ENCODE peak calls at places on chromosomes 1 and 21, in seven cellular contexts. T is neural progenitor cell, M is mammary epithelial cell, L is GM23248, Y is PC-3, U is MM.1S, F is K562. C is an unnamed sample.

GRCh38 chr1:59014827-59015226 is 231.0 kb upstream of the JUN start:
- DNase-seq in U (no peak), T (no peak), Y (no peak), L (no peak), F (no peak), M (no peak), C (no peak)

GRCh38 chr1:10378071-10378841 is 20.6 kb upstream of the PGD start:
- DNase-seq in Y (peak; percentile 80), L (peak; percentile 30), U (no peak), F (peak; percentile 62), M (peak; percentile 14), T (no peak), C (no peak)

GRCh38 chr1:119743308-119743707 is 25.4 kb downstream of the HMGCS2 start:
- DNase-seq in F (no peak), T (no peak), U (no peak), M (no peak), Y (no peak), L (no peak), C (no peak)

GRCh38 chr1:162319510-162320160 is 57.0 kb downstream of the SPATA46 start:
- DNase-seq in L (peak; percentile 71), M (peak; percentile 74), U (no peak), F (no peak), Y (peak; percentile 2), T (no peak), C (no peak)

GRCh38 chr1:156129687-156130577 is 15.4 kb downstream of the LMNA start:
- DNase-seq in T (peak; percentile 81), M (peak; percentile 96), Y (peak; percentile 100), U (peak; percentile 79), F (peak; percentile 82), L (peak; percentile 96), C (peak; percentile 95)

GRCh38 chr1:182183606-182184005 is 122.1 kb upstream of the ZNF648 start:
- DNase-seq in Y (peak; percentile 14), F (no peak), T (no peak), L (no peak), M (no peak), U (no peak), C (no peak)

GRCh38 chr1:18516473-18516872 is 35.7 kb downstream of the KLHDC7A start:
- DNase-seq in U (no peak), L (no peak), T (no peak), F (no peak), M (no peak), Y (no peak), C (no peak)

GRCh38 chr21:43893536-43894205 is 28.6 kb downstream of the AGPAT3 start:
- DNase-seq in T (no peak), L (no peak), Y (no peak), F (no peak), M (no peak), U (no peak), C (no peak)

GRCh38 chr1:9293512-9294439 is 1.1 kb downstream of the SPSB1 start:
- DNase-seq in Y (peak; percentile 12), L (peak; percentile 64), T (no peak), U (peak; percentile 22), F (peak; percentile 61), M (no peak), C (no peak)

GRCh38 chr1:9292361-9293240 is at the start of gene SPSB1:
- DNase-seq in T (peak; percentile 88), M (peak; percentile 73), F (peak; percentile 86), U (peak; percentile 71), L (peak; percentile 91), Y (peak; percentile 78), C (no peak)

GRCh38 chr1:9291914-9292360 is 757 bp upstream of the SPSB1 start:
- DNase-seq in L (peak; percentile 75), U (no peak), T (peak; percentile 71), F (no peak), M (peak; percentile 57), Y (peak; percentile 81), C (no peak)

GRCh38 chr1:9294440-9294773 is 1.7 kb downstream of the SPSB1 start:
- DNase-seq in L (peak; percentile 92), T (no peak), M (peak; percentile 89), Y (peak; percentile 91), F (no peak), U (no peak), C (no peak)

GRCh38 chr1:9293241-9293511 is 482 bp downstream of the SPSB1 start:
- DNase-seq in F (no peak), L (no peak), T (no peak), M (no peak), U (no peak), Y (no peak), C (no peak)
- H3K4me2 ChIP-seq in F (peak overlapping the region; percentile 3), L (peak overlapping the region; percentile 61), T (peak overlapping the region; percentile 91), M (no peak overlapping the region), U (no peak overlapping the region), Y (peak overlapping the region; percentile 96), C (no peak overlapping the region)

DNA sequence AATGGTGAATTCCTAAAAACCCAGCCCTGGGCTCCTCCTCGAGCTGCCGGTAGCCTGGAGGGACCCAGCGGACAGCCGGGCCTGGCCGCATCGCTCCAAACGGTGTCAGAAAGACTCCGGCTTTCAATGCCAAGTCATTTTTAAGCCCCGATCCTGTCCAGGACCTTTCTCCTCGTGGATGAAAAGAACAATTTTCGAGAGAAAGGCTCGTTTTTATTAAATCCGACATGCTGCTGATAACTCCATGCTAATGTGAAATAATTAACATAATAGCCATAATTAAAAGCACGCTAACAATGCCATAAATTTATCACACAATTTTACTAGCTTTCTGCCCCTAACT is 4.6 kb upstream of the FOXD3 start:
- DNase-seq in M (no peak), T (no peak), Y (no peak), F (no peak), U (no peak), L (no peak), C (no peak)
- TF ChIP-seq EZH2 in M (no peak), T (peak; percentile 68), Y (no peak), F (no peak), U (no peak), L (peak; percentile 75), C (peak; percentile 77)

GRCh38 chr1:2783069-2783434 is 18.4 kb downstream of the TTC34 start:
- DNase-seq in U (no peak), T (no peak), M (no peak), L (no peak), Y (no peak), F (no peak), C (no peak)
- H3K9me3 ChIP-seq in U (no peaks in the 10 kb centered on the region), T (peaks cover 23% of the 10 kb centered on the region), M (peaks cover 27% of the 10 kb centered on the region), L (peaks cover 4% of the 10 kb centered on the region), Y (peaks cover 16% of the 10 kb centered on the region), F (no peaks in the 10 kb centered on the region), C (peaks cover 4% of the 10 kb centered on the region)

DNA sequence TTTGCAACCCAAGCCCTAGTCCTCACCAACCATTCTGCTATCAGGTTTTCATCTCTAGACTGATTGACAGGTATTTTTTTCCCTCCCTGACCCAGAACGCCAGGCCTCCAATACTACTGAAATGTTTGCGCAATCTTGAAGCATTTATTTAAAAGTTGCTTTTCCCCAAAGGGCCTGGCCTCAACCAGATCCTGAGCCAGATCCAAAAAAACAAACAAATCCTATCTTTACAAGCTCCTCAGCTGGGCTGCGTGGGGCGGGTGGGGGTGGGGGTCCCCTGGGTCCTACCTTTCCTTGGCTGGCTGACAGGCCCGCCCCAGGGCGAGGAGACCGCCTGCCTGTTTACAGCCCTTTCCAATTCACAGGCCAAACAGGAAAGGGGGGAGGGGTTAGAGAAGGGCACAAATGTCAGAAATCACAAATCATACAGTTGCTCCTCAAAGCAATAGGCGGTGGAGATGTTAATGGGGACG is 98.8 kb downstream of the FOXD2 start:
- DNase-seq in T (no peak), F (no peak), M (no peak), U (no peak), Y (no peak), L (no peak), C (no peak)
- H3K4me2 ChIP-seq in T (no peak overlapping the region), F (no peak overlapping the region), M (no peak overlapping the region), U (no peak overlapping the region), Y (no peak overlapping the region), L (no peak overlapping the region), C (no peak overlapping the region)

C was measured in keratinocyte.